ENCODE peak calls at places on chromosomes 16 and 17, in nine cellular contexts. G is fibroblast of gingiva; F is stimulated activated CD4-positive, alpha-beta T cell treated with anti-CD3 and anti-CD28 coated beads, TNF-alpha, amount 100 ng/mL, for 48 hours; N is left cardiac atrium; K is NCI-H460; R is neural crest cell; D is GM13977; Y is SHP77 treated with DMSO at 0.1 percent for 48 hours; C is left ventricle myocardium inferior. Q is an unnamed sample.

GRCh38 chr17:57629470-57629869 is 115.6 kb downstream of the CCDC182 start:
- DNase-seq in G (no peak), F (no peak), N (no peak), K (no peak), R (no peak), D (peak), Y (no peak), C (no peak), Q (no peak)

GRCh38 chr17:73956595-73957465 is 246.6 kb upstream of the RPL38 start:
- DNase-seq in G (no peak), F (peak), N (peak), K (peak), R (peak), D (peak), Y (peak), C (peak), Q (no peak)

GRCh38 chr17:80414508-80414802 is 512 bp upstream of the ENDOV start:
- DNase-seq in G (no peak), F (no peak), N (no peak), K (no peak), R (no peak), D (no peak), Y (no peak), C (no peak), Q (no peak)

GRCh38 chr17:59666235-59666634 is 41.0 kb downstream of the PTRH2 start:
- DNase-seq in G (no peak), F (no peak), N (no peak), K (no peak), R (no peak), D (no peak), Y (no peak), C (no peak), Q (no peak)

GRCh38 chr17:29838961-29839360 is 91.1 kb downstream of the SSH2 start:
- DNase-seq in G (peak), F (no peak), N (peak), K (no peak), R (peak), D (no peak), Y (no peak), C (no peak), Q (no peak)

GRCh38 chr17:62187681-62188080 is 122.6 kb upstream of the MED13 start:
- DNase-seq in G (no peak), F (no peak), N (no peak), K (no peak), R (no peak), D (no peak), Y (no peak), C (no peak), Q (no peak)

GRCh38 chr16:4780235-4780634 is 7.9 kb downstream of the SEPTIN12 start:
- DNase-seq in G (no peak), F (no peak), N (no peak), K (no peak), R (no peak), D (no peak), Y (no peak), C (no peak), Q (no peak)

GRCh38 chr16:47229053-47229640 is 85.4 kb upstream of the NETO2 start:
- DNase-seq in G (no peak), F (no peak), N (no peak), K (no peak), R (no peak), D (no peak), Y (peak), C (no peak), Q (no peak)

GRCh38 chr17:37743875-37744632 is 805 bp downstream of the HNF1B start:
- DNase-seq in G (no peak), F (no peak), N (no peak), K (no peak), R (peak), D (peak), Y (no peak), C (no peak), Q (no peak)

GRCh38 chr16:11039726-11040125 is 95.4 kb downstream of the CLEC16A start:
- DNase-seq in G (no peak), F (no peak), N (no peak), K (no peak), R (no peak), D (no peak), Y (no peak), C (no peak), Q (no peak)

GRCh38 chr16:26697826-26698225 is 368.9 kb upstream of the C16orf82 start:
- DNase-seq in G (no peak), F (no peak), N (no peak), K (no peak), R (no peak), D (no peak), Y (peak), C (no peak), Q (no peak)

GRCh38 chr16:1533443-1533951 is at the start of gene TMEM204:
- DNase-seq in G (peak), F (no peak), N (peak), K (no peak), R (no peak), D (no peak), Y (no peak), C (peak), Q (peak)

GRCh38 chr16:24858219-24859041 is 12.7 kb downstream of the SLC5A11 start:
- DNase-seq in G (peak), F (peak), N (peak), K (peak), R (peak), D (peak), Y (no peak), C (peak), Q (no peak)

GRCh38 chr16:82294874-82295273 is 124.8 kb upstream of the MPHOSPH6 start:
- DNase-seq in G (no peak), F (no peak), N (no peak), K (no peak), R (no peak), D (no peak), Y (no peak), C (no peak), Q (no peak)